ENCODE peak calls at places on chromosomes 6 and 20, in five cellular contexts. V is RWPE1, H is GM12878, P is HFF-Myc, A is brain microvascular endothelial cell. I is an unnamed sample.

GRCh38 chr6:20403080-20403765 is 1.5 kb downstream of the E2F3 start:
- DNase-seq in V (peak; percentile 72), H (peak; percentile 67), P (no peak), A (peak; percentile 59), I (peak; percentile 92)

GRCh38 chr6:149560736-149561135 is 5.4 kb upstream of the GINM1 start:
- DNase-seq in V (no peak), H (no peak), P (no peak), A (peak; percentile 12), I (peak; percentile 35)

GRCh38 chr6:108726726-108727339 is 121.4 kb upstream of the ARMC2 start:
- DNase-seq in V (no peak), H (no peak), P (no peak), A (no peak), I (no peak)

GRCh38 chr6:158332237-158332636 is 20.0 kb downstream of the TULP4 start:
- DNase-seq in V (no peak), H (no peak), P (no peak), A (no peak), I (no peak)

GRCh38 chr6:14129572-14129971 is 12.0 kb downstream of the CD83 start:
- DNase-seq in V (peak; percentile 26), H (no peak), P (peak; percentile 56), A (peak; percentile 70), I (peak; percentile 60)

GRCh38 chr6:66662196-66662595 is 955.2 kb upstream of the EYS start:
- DNase-seq in V (peak; percentile 25), H (no peak), P (no peak), A (no peak), I (peak; percentile 29)

GRCh38 chr6:28929887-28930620 is 6.3 kb upstream of the TRIM27 start:
- DNase-seq in V (no peak), H (no peak), P (no peak), A (no peak), I (no peak)

GRCh38 chr6:144077881-144078280 is 17.5 kb downstream of the SF3B5 start:
- DNase-seq in V (no peak), H (no peak), P (no peak), A (no peak), I (no peak)

GRCh38 chr6:116461563-116462507 is 660 bp downstream of the CALHM6 start:
- DNase-seq in V (no peak), H (no peak), P (peak; percentile 17), A (no peak), I (no peak)

GRCh38 chr6:10749734-10750133 is 2.1 kb downstream of the TMEM14B start:
- DNase-seq in V (no peak), H (no peak), P (no peak), A (no peak), I (no peak)

GRCh38 chr6:22569281-22570184 is at the start of gene HDGFL1:
- DNase-seq in V (no peak), H (no peak), P (no peak), A (no peak), I (no peak)

GRCh38 chr20:38805958-38806854 is 709 bp downstream of the PPP1R16B start:
- DNase-seq in V (no peak), H (no peak), P (no peak), A (no peak), I (no peak)

GRCh38 chr6:33156561-33156960 is 35.7 kb downstream of the COL11A2 start:
- DNase-seq in V (no peak), H (no peak), P (no peak), A (no peak), I (no peak)

GRCh38 chr6:53410508-53411258 is 61.9 kb upstream of the ELOVL5 start:
- DNase-seq in V (peak; percentile 34), H (peak; percentile 37), P (peak; percentile 7), A (peak; percentile 32), I (peak; percentile 51)

GRCh38 chr6:52346503-52346902 is 15.4 kb upstream of the PAQR8 start:
- DNase-seq in V (no peak), H (no peak), P (no peak), A (no peak), I (no peak)

GRCh38 chr6:108944707-108945685 is 96.8 kb downstream of the ARMC2 start:
- DNase-seq in V (no peak), H (no peak), P (peak; percentile 55), A (peak; percentile 79), I (peak; percentile 62)

GRCh38 chr6:31770860-31771259 is 6.3 kb downstream of the VWA7 start:
- DNase-seq in V (no peak), H (no peak), P (no peak), A (no peak), I (no peak)

GRCh38 chr20:53609501-53610445 is 16.1 kb upstream of the ZNF217 start:
- DNase-seq in V (no peak), H (no peak), P (no peak), A (no peak), I (no peak)

GRCh38 chr6:154962751-154963150 is 32.4 kb upstream of the TIAM2 start:
- DNase-seq in V (peak; percentile 17), H (no peak), P (peak; percentile 27), A (peak; percentile 73), I (peak; percentile 69)

GRCh38 chr6:43076928-43077809 is 1.1 kb downstream of the PTK7 start:
- DNase-seq in V (no peak), H (no peak), P (no peak), A (peak; percentile 36), I (peak; percentile 32)

GRCh38 chr6:133894795-133895401 is 6.0 kb downstream of the TCF21 start:
- DNase-seq in V (no peak), H (no peak), P (no peak), A (no peak), I (no peak)

GRCh38 chr6:170067257-170067656 is 223.6 kb downstream of the DLL1 start:
- DNase-seq in V (no peak), H (no peak), P (no peak), A (no peak), I (no peak)

GRCh38 chr6:145836767-145837166 is 22.2 kb upstream of the FBXO30 start:
- DNase-seq in V (no peak), H (no peak), P (no peak), A (no peak), I (no peak)

GRCh38 chr20:51237278-51237677 is 214.4 kb upstream of the KCNG1 start:
- DNase-seq in V (no peak), H (no peak), P (no peak), A (peak; percentile 15), I (no peak)

GRCh38 chr6:42093582-42094329 is 43.4 kb downstream of the TAF8 start:
- DNase-seq in V (no peak), H (no peak), P (no peak), A (no peak), I (no peak)

GRCh38 chr6:35581633-35582032 is 68.9 kb upstream of the TULP1 start:
- DNase-seq in V (no peak), H (no peak), P (no peak), A (no peak), I (no peak)

GRCh38 chr6:37354526-37355384 is 972 bp downstream of the RNF8 start:
- DNase-seq in V (peak; percentile 57), H (no peak), P (no peak), A (no peak), I (peak; percentile 27)

GRCh38 chr20:53866787-53867740 is 203.3 kb downstream of the BCAS1 start:
- DNase-seq in V (no peak), H (peak; percentile 86), P (no peak), A (no peak), I (no peak)

GRCh38 chr6:140046030-140046632 is 671.7 kb upstream of the CITED2 start:
- DNase-seq in V (no peak), H (no peak), P (no peak), A (no peak), I (no peak)

GRCh38 chr6:97978855-97979271 is 695.8 kb upstream of the MMS22L start:
- DNase-seq in V (no peak), H (no peak), P (no peak), A (no peak), I (no peak)

GRCh38 chr6:26327450-26328264 is 37.3 kb upstream of the BTN3A2 start:
- DNase-seq in V (no peak), H (no peak), P (no peak), A (peak; percentile 85), I (no peak)

GRCh38 chr20:20455945-20456344 is 88.0 kb downstream of the INSM1 start:
- DNase-seq in V (no peak), H (no peak), P (no peak), A (no peak), I (no peak)

GRCh38 chr6:53771780-53772624 is 22.8 kb upstream of the LRRC1 start:
- DNase-seq in V (no peak), H (no peak), P (no peak), A (peak; percentile 75), I (no peak)

GRCh38 chr6:14200047-14200446 is 82.5 kb downstream of the CD83 start:
- DNase-seq in V (no peak), H (no peak), P (peak; percentile 25), A (peak; percentile 41), I (no peak)

GRCh38 chr6:73704260-73704659 is 8.3 kb downstream of the CD109 start:
- DNase-seq in V (peak; percentile 87), H (no peak), P (peak; percentile 94), A (peak; percentile 95), I (peak; percentile 71)

GRCh38 chr6:71724456-71725180 is 161.7 kb upstream of the RIMS1 start:
- DNase-seq in V (no peak), H (no peak), P (no peak), A (no peak), I (no peak)

GRCh38 chr6:75794351-75794846 is 45.4 kb downstream of the MYO6 start:
- DNase-seq in V (no peak), H (no peak), P (no peak), A (no peak), I (no peak)

GRCh38 chr20:5156670-5157448 is 30.1 kb downstream of the CDS2 start:
- DNase-seq in V (no peak), H (no peak), P (no peak), A (peak; percentile 36), I (peak; percentile 57)

GRCh38 chr20:56440346-56441007 is 27.9 kb upstream of the RTF2 start:
- DNase-seq in V (no peak), H (peak; percentile 58), P (no peak), A (no peak), I (no peak)